ENCODE peak calls at places on chromosomes 7 and 10, in seven cellular contexts. One of them, this sample, is unnamed.

GRCh38 chr10:32210306-32211045 is 136.5 kb downstream of the EPC1 start:
- DNase-seq in HCT116: peak
- DNase-seq in SK-N-SH: peak
- DNase-seq in HepG2: peak
- DNase-seq in H1: peak
- DNase-seq in K562: peak
- DNase-seq in GM12878: no peak
- DNase-seq in this sample: no peak

GRCh38 chr7:105828141-105828540 is 48.3 kb downstream of the ATXN7L1 start:
- DNase-seq in HCT116: no peak
- DNase-seq in SK-N-SH: no peak
- DNase-seq in HepG2: no peak
- DNase-seq in H1: no peak
- DNase-seq in K562: no peak
- DNase-seq in GM12878: no peak
- DNase-seq in this sample: no peak

GRCh38 chr7:131342864-131343263 is 15.2 kb downstream of the MKLN1 start:
- DNase-seq in HCT116: no peak
- DNase-seq in SK-N-SH: no peak
- DNase-seq in HepG2: no peak
- DNase-seq in H1: no peak
- DNase-seq in K562: no peak
- DNase-seq in GM12878: no peak
- DNase-seq in this sample: no peak

GRCh38 chr7:42233166-42233565 is 3.8 kb downstream of the GLI3 start:
- DNase-seq in HCT116: no peak
- DNase-seq in SK-N-SH: no peak
- DNase-seq in HepG2: no peak
- DNase-seq in H1: no peak
- DNase-seq in K562: no peak
- DNase-seq in GM12878: no peak
- DNase-seq in this sample: no peak

GRCh38 chr10:131901181-131901829 is 497 bp downstream of the PPP2R2D start:
- DNase-seq in HCT116: no peak
- DNase-seq in SK-N-SH: peak
- DNase-seq in HepG2: no peak
- DNase-seq in H1: no peak
- DNase-seq in K562: no peak
- DNase-seq in GM12878: no peak
- DNase-seq in this sample: no peak

GRCh38 chr10:93991596-93992284 is 2.0 kb upstream of the PLCE1 start:
- DNase-seq in HCT116: peak
- DNase-seq in SK-N-SH: no peak
- DNase-seq in HepG2: peak
- DNase-seq in H1: no peak
- DNase-seq in K562: no peak
- DNase-seq in GM12878: no peak
- DNase-seq in this sample: no peak

GRCh38 chr10:65555192-65555591 is 1370.6 kb upstream of the LRRTM3 start:
- DNase-seq in HCT116: no peak
- DNase-seq in SK-N-SH: no peak
- DNase-seq in HepG2: no peak
- DNase-seq in H1: no peak
- DNase-seq in K562: no peak
- DNase-seq in GM12878: no peak
- DNase-seq in this sample: no peak

GRCh38 chr10:128150045-128150493 is 23.8 kb upstream of the MKI67 start:
- DNase-seq in HCT116: peak
- DNase-seq in SK-N-SH: peak
- DNase-seq in HepG2: no peak
- DNase-seq in H1: no peak
- DNase-seq in K562: peak
- DNase-seq in GM12878: no peak
- DNase-seq in this sample: no peak

GRCh38 chr10:9294865-9295264 is 1240.4 kb downstream of the GATA3 start:
- DNase-seq in HCT116: no peak
- DNase-seq in SK-N-SH: no peak
- DNase-seq in HepG2: no peak
- DNase-seq in H1: no peak
- DNase-seq in K562: no peak
- DNase-seq in GM12878: no peak
- DNase-seq in this sample: no peak

GRCh38 chr10:96344178-96344577 is 14.6 kb downstream of the OPALIN start:
- DNase-seq in HCT116: no peak
- DNase-seq in SK-N-SH: no peak
- DNase-seq in HepG2: no peak
- DNase-seq in H1: no peak
- DNase-seq in K562: no peak
- DNase-seq in GM12878: no peak
- DNase-seq in this sample: no peak

GRCh38 chr7:121562274-121562673 is 166.2 kb upstream of the FAM3C start:
- DNase-seq in HCT116: no peak
- DNase-seq in SK-N-SH: no peak
- DNase-seq in HepG2: no peak
- DNase-seq in H1: no peak
- DNase-seq in K562: no peak
- DNase-seq in GM12878: no peak
- DNase-seq in this sample: no peak

GRCh38 chr10:71337219-71337625 is 18.2 kb downstream of the SLC29A3 start:
- DNase-seq in HCT116: no peak
- DNase-seq in SK-N-SH: no peak
- DNase-seq in HepG2: no peak
- DNase-seq in H1: no peak
- DNase-seq in K562: no peak
- DNase-seq in GM12878: no peak
- DNase-seq in this sample: no peak

GRCh38 chr10:133377818-133378250 is 1.2 kb upstream of the PAOX start:
- DNase-seq in HCT116: no peak
- DNase-seq in SK-N-SH: no peak
- DNase-seq in HepG2: no peak
- DNase-seq in H1: no peak
- DNase-seq in K562: no peak
- DNase-seq in GM12878: no peak
- DNase-seq in this sample: no peak

GRCh38 chr10:35639651-35640311 is 2.3 kb downstream of the FZD8 start:
- DNase-seq in HCT116: no peak
- DNase-seq in SK-N-SH: peak
- DNase-seq in HepG2: no peak
- DNase-seq in H1: no peak
- DNase-seq in K562: no peak
- DNase-seq in GM12878: no peak
- DNase-seq in this sample: no peak

GRCh38 chr7:94239661-94240234 is 154.9 kb upstream of the COL1A2 start:
- DNase-seq in HCT116: no peak
- DNase-seq in SK-N-SH: no peak
- DNase-seq in HepG2: no peak
- DNase-seq in H1: no peak
- DNase-seq in K562: no peak
- DNase-seq in GM12878: no peak
- DNase-seq in this sample: no peak

GRCh38 chr10:111175786-111176185 is 99.0 kb downstream of the ADRA2A start:
- DNase-seq in HCT116: no peak
- DNase-seq in SK-N-SH: peak
- DNase-seq in HepG2: no peak
- DNase-seq in H1: no peak
- DNase-seq in K562: peak
- DNase-seq in GM12878: no peak
- DNase-seq in this sample: no peak

GRCh38 chr10:98030093-98030821 is at the start of gene CRTAC1:
- DNase-seq in HCT116: no peak
- DNase-seq in SK-N-SH: peak
- DNase-seq in HepG2: no peak
- DNase-seq in H1: peak
- DNase-seq in K562: no peak
- DNase-seq in GM12878: no peak
- DNase-seq in this sample: no peak

GRCh38 chr7:84247591-84247990 is 53.0 kb upstream of the SEMA3A start:
- DNase-seq in HCT116: no peak
- DNase-seq in SK-N-SH: no peak
- DNase-seq in HepG2: no peak
- DNase-seq in H1: no peak
- DNase-seq in K562: no peak
- DNase-seq in GM12878: no peak
- DNase-seq in this sample: no peak

GRCh38 chr10:46285966-46286620 is 704 bp upstream of the ANTXRL start:
- DNase-seq in HCT116: no peak
- DNase-seq in SK-N-SH: no peak
- DNase-seq in HepG2: no peak
- DNase-seq in H1: no peak
- DNase-seq in K562: no peak
- DNase-seq in GM12878: no peak
- DNase-seq in this sample: no peak

GRCh38 chr7:29496355-29497020 is 67.1 kb upstream of the PRR15 start:
- DNase-seq in HCT116: no peak
- DNase-seq in SK-N-SH: peak
- DNase-seq in HepG2: peak
- DNase-seq in H1: no peak
- DNase-seq in K562: no peak
- DNase-seq in GM12878: no peak
- DNase-seq in this sample: no peak

GRCh38 chr7:44348300-44348699 is 22.9 kb upstream of the CAMK2B start:
- DNase-seq in HCT116: peak
- DNase-seq in SK-N-SH: peak
- DNase-seq in HepG2: peak
- DNase-seq in H1: no peak
- DNase-seq in K562: peak
- DNase-seq in GM12878: no peak
- DNase-seq in this sample: no peak

GRCh38 chr10:5681930-5682329 is 2.7 kb upstream of the TASOR2 start:
- DNase-seq in HCT116: no peak
- DNase-seq in SK-N-SH: no peak
- DNase-seq in HepG2: no peak
- DNase-seq in H1: no peak
- DNase-seq in K562: peak
- DNase-seq in GM12878: no peak
- DNase-seq in this sample: no peak

GRCh38 chr10:88113232-88113631 is 249.8 kb downstream of the PTEN start:
- DNase-seq in HCT116: no peak
- DNase-seq in SK-N-SH: no peak
- DNase-seq in HepG2: no peak
- DNase-seq in H1: no peak
- DNase-seq in K562: no peak
- DNase-seq in GM12878: no peak
- DNase-seq in this sample: no peak

GRCh38 chr7:5673125-5673524 is 108.3 kb downstream of the RNF216 start:
- DNase-seq in HCT116: no peak
- DNase-seq in SK-N-SH: no peak
- DNase-seq in HepG2: no peak
- DNase-seq in H1: no peak
- DNase-seq in K562: no peak
- DNase-seq in GM12878: no peak
- DNase-seq in this sample: no peak

GRCh38 chr10:112383325-112383724 is 9.4 kb downstream of the ACSL5 start:
- DNase-seq in HCT116: peak
- DNase-seq in SK-N-SH: no peak
- DNase-seq in HepG2: peak
- DNase-seq in H1: no peak
- DNase-seq in K562: peak
- DNase-seq in GM12878: no peak
- DNase-seq in this sample: no peak
- TF ChIP-seq SIN3A in HCT116: no peak
- TF ChIP-seq SIN3A in SK-N-SH: no peak
- TF ChIP-seq SIN3A in HepG2: no peak
- TF ChIP-seq SIN3A in H1: no peak
- TF ChIP-seq SIN3A in K562: no peak
- TF ChIP-seq SIN3A in GM12878: no peak
- TF ChIP-seq SIN3A in this sample: no peak

GRCh38 chr7:115478426-115478825 is 552.1 kb downstream of the TFEC start:
- DNase-seq in HCT116: no peak
- DNase-seq in SK-N-SH: no peak
- DNase-seq in HepG2: no peak
- DNase-seq in H1: no peak
- DNase-seq in K562: no peak
- DNase-seq in GM12878: no peak
- DNase-seq in this sample: no peak
- TF ChIP-seq SIN3A in HCT116: no peak
- TF ChIP-seq SIN3A in SK-N-SH: no peak
- TF ChIP-seq SIN3A in HepG2: no peak
- TF ChIP-seq SIN3A in H1: no peak
- TF ChIP-seq SIN3A in K562: no peak
- TF ChIP-seq SIN3A in GM12878: no peak
- TF ChIP-seq SIN3A in this sample: no peak

DNA sequence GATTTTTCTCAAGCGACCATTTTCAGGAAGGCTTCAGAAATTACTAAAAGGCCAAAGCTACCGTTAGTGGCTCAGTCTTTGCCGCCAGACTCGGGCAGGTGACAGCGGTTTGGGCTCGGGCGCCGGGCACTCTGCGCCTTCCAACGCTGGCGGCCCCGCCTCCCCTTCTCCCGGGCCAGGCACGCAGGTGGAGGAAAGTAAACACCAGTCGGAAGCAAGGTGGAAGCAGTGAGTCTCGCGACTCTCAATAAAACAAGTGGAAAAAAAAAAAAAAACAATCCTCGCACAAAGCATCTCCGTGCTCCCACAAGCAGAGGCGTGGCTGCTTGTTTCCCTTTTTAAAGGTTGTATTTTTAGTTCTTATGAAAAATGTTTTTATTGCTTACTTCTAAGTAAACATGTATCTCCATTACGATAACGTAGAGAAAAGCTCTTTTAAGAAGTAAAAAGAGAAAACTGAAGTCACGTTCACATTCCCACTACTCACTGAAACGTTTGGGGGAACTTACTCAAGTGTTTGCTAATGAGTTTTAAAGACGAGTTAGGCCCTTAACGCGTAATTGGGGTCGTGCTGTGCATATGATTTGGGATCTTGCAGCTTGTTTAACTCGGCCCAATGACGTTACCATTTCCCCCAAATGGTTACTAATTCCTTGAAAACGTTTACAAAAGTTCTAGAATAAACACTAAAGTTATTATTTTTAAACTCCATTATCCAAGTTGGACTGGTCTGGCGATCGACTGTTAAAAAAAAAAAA is 904 bp downstream of the CDCA7L start:
- DNase-seq in HCT116: peak
- DNase-seq in SK-N-SH: no peak
- DNase-seq in HepG2: no peak
- DNase-seq in H1: no peak
- DNase-seq in K562: no peak
- DNase-seq in GM12878: no peak
- DNase-seq in this sample: peak
- TF ChIP-seq SIN3A in HCT116: peak
- TF ChIP-seq SIN3A in SK-N-SH: no peak
- TF ChIP-seq SIN3A in HepG2: no peak
- TF ChIP-seq SIN3A in H1: peak
- TF ChIP-seq SIN3A in K562: no peak
- TF ChIP-seq SIN3A in GM12878: no peak
- TF ChIP-seq SIN3A in this sample: no peak

DNA sequence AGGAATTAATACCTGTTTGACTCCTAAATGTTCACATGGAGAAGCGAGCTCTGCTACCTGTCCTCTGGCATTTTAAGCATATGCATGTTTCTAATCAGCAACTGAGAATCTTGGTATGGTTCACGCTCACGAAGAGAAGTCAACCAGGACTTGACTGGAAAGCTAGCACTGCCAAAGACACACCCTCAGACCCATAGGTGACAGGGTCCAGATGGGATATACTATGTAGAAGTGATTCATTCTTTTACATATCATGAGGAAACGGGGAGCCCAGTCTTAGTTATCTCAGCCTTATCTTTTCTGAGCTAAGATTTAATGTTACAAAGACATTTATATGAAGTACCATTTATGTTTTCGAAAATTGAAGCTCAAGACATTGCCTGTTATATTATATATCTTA is 313.0 kb downstream of the DOCK4 start:
- DNase-seq in HCT116: no peak
- DNase-seq in SK-N-SH: no peak
- DNase-seq in HepG2: no peak
- DNase-seq in H1: no peak
- DNase-seq in K562: no peak
- DNase-seq in GM12878: no peak
- DNase-seq in this sample: no peak
- TF ChIP-seq SIN3A in HCT116: no peak
- TF ChIP-seq SIN3A in SK-N-SH: no peak
- TF ChIP-seq SIN3A in HepG2: no peak
- TF ChIP-seq SIN3A in H1: no peak
- TF ChIP-seq SIN3A in K562: no peak
- TF ChIP-seq SIN3A in GM12878: no peak
- TF ChIP-seq SIN3A in this sample: no peak

This sample was measured in Panc1.